ENCODE peak calls at places on chromosomes 3 and 15, in eight cellular contexts. M is kidney epithelial cell; R is HT1080; D is NCI-H460; Y is activated T-helper 1 cell treated with anti-CD3 and anti-CD28 coated beads, Interleukin-2, amount 50 U/mL, for 16 hours; I is MCF 10A; E is HS-5; N is neural crest cell. C is an unnamed sample.

GRCh38 chr15:41969851-41970431 is 2.4 kb downstream of the EHD4 start:
- DNase-seq in R (peak), D (no peak), N (no peak), E (no peak), I (no peak), M (no peak), Y (no peak), C (no peak)

GRCh38 chr15:34729056-34729455 is 25.7 kb downstream of the GJD2 start:
- DNase-seq in Y (no peak), E (no peak), M (no peak), R (no peak), N (no peak), D (no peak), I (no peak), C (no peak)

GRCh38 chr15:81897011-81897677 is 148.7 kb downstream of the MEX3B start:
- DNase-seq in M (no peak), E (peak), Y (no peak), N (no peak), D (no peak), R (peak), I (peak), C (peak)

GRCh38 chr15:28096720-28097431 is 2.2 kb downstream of the OCA2 start:
- DNase-seq in N (no peak), R (no peak), I (no peak), E (no peak), M (no peak), D (no peak), Y (no peak), C (no peak)

GRCh38 chr3:149375164-149375823 is 2.2 kb downstream of the TM4SF1 start:
- DNase-seq in I (no peak), R (peak), E (no peak), N (no peak), Y (no peak), M (no peak), D (no peak), C (no peak)

GRCh38 chr15:74957301-74958035 is 896 bp upstream of the RPP25 start:
- DNase-seq in M (no peak), N (no peak), Y (no peak), R (no peak), D (no peak), I (peak), E (no peak), C (no peak)

GRCh38 chr3:59873576-59874230 is 823.9 kb upstream of the CFAP20DC start:
- DNase-seq in D (no peak), N (no peak), Y (no peak), M (no peak), R (no peak), I (peak), E (no peak), C (no peak)

GRCh38 chr15:70826634-70827033 is 27.3 kb downstream of the LARP6 start:
- DNase-seq in Y (no peak), E (peak), N (no peak), I (peak), D (peak), R (peak), M (peak), C (peak)

GRCh38 chr15:100187677-100188076 is 154.1 kb downstream of the ADAMTS17 start:
- DNase-seq in Y (no peak), D (no peak), E (no peak), R (no peak), I (no peak), N (no peak), M (no peak), C (no peak)

GRCh38 chr3:157816296-157816695 is 289.9 kb downstream of the SHOX2 start:
- DNase-seq in M (no peak), Y (no peak), D (no peak), I (no peak), R (no peak), N (no peak), E (no peak), C (no peak)

GRCh38 chr3:106249159-106249558 is 380.3 kb upstream of the CBLB start:
- DNase-seq in M (no peak), D (no peak), N (no peak), Y (no peak), I (peak), R (no peak), E (peak), C (no peak)

GRCh38 chr3:134314588-134315285 is 59.5 kb downstream of the AMOTL2 start:
- DNase-seq in M (no peak), D (no peak), I (peak), Y (no peak), R (no peak), N (no peak), E (no peak), C (no peak)

GRCh38 chr15:73753250-73754130 is at the start of gene INSYN1:
- DNase-seq in M (no peak), I (no peak), Y (no peak), E (no peak), D (no peak), N (peak), R (no peak), C (no peak)

GRCh38 chr3:133426721-133427120 is 26.9 kb downstream of the BFSP2 start:
- DNase-seq in N (no peak), R (peak), E (peak), Y (no peak), M (no peak), I (no peak), D (no peak), C (no peak)

C was measured in SJCRH30.